ENCODE peak calls at places on chromosomes 12 and 14, in six cellular contexts. One of them, this sample, is unnamed.

GRCh38 chr12:6507102-6507998 is 13.4 kb downstream of the NCAPD2 start:
- DNase-seq in Daoy: no peak
- DNase-seq in activated T-cell treated with anti-CD3 and anti-CD28 coated beads, Interleukin-2, amount 50 U/mL, for 4 hours: no peak
- DNase-seq in NCI-H1694: no peak
- DNase-seq in AG08396: no peak
- DNase-seq in HEK293T: no peak
- DNase-seq in this sample: no peak

GRCh38 chr12:91722072-91722471 is 423.6 kb downstream of the BTG1 start:
- DNase-seq in activated T-cell treated with anti-CD3 and anti-CD28 coated beads, Interleukin-2, amount 50 U/mL, for 4 hours: peak; percentile 5
- DNase-seq in Daoy: no peak
- DNase-seq in AG08396: no peak
- DNase-seq in NCI-H1694: no peak
- DNase-seq in HEK293T: no peak
- DNase-seq in this sample: no peak

GRCh38 chr14:29216774-29217232 is 450.2 kb downstream of the FOXG1 start:
- DNase-seq in AG08396: no peak
- DNase-seq in NCI-H1694: peak; percentile 90
- DNase-seq in HEK293T: peak; percentile 7
- DNase-seq in Daoy: peak; percentile 9
- DNase-seq in activated T-cell treated with anti-CD3 and anti-CD28 coated beads, Interleukin-2, amount 50 U/mL, for 4 hours: no peak
- DNase-seq in this sample: no peak

GRCh38 chr12:6074979-6075585 is 49.4 kb downstream of the VWF start:
- DNase-seq in AG08396: no peak
- DNase-seq in activated T-cell treated with anti-CD3 and anti-CD28 coated beads, Interleukin-2, amount 50 U/mL, for 4 hours: no peak
- DNase-seq in NCI-H1694: no peak
- DNase-seq in HEK293T: no peak
- DNase-seq in Daoy: peak; percentile 65
- DNase-seq in this sample: no peak

GRCh38 chr12:104154806-104155205 is 16.8 kb upstream of the NFYB start:
- DNase-seq in NCI-H1694: no peak
- DNase-seq in AG08396: no peak
- DNase-seq in HEK293T: no peak
- DNase-seq in Daoy: no peak
- DNase-seq in activated T-cell treated with anti-CD3 and anti-CD28 coated beads, Interleukin-2, amount 50 U/mL, for 4 hours: no peak
- DNase-seq in this sample: no peak

GRCh38 chr14:53609009-53609408 is 347.6 kb downstream of the BMP4 start:
- DNase-seq in activated T-cell treated with anti-CD3 and anti-CD28 coated beads, Interleukin-2, amount 50 U/mL, for 4 hours: no peak
- DNase-seq in AG08396: no peak
- DNase-seq in NCI-H1694: no peak
- DNase-seq in Daoy: no peak
- DNase-seq in HEK293T: no peak
- DNase-seq in this sample: no peak

GRCh38 chr12:74791365-74791764 is 253.7 kb downstream of the ATXN7L3B start:
- DNase-seq in NCI-H1694: no peak
- DNase-seq in AG08396: no peak
- DNase-seq in activated T-cell treated with anti-CD3 and anti-CD28 coated beads, Interleukin-2, amount 50 U/mL, for 4 hours: no peak
- DNase-seq in HEK293T: no peak
- DNase-seq in Daoy: no peak
- DNase-seq in this sample: no peak

GRCh38 chr12:63845726-63846125 is 1.2 kb downstream of the SRGAP1 start:
- DNase-seq in HEK293T: no peak
- DNase-seq in AG08396: peak; percentile 25
- DNase-seq in activated T-cell treated with anti-CD3 and anti-CD28 coated beads, Interleukin-2, amount 50 U/mL, for 4 hours: no peak
- DNase-seq in NCI-H1694: no peak
- DNase-seq in Daoy: peak; percentile 46
- DNase-seq in this sample: no peak

GRCh38 chr12:11877869-11878780 is 192.6 kb upstream of the BCL2L14 start:
- DNase-seq in activated T-cell treated with anti-CD3 and anti-CD28 coated beads, Interleukin-2, amount 50 U/mL, for 4 hours: no peak
- DNase-seq in AG08396: peak; percentile 79
- DNase-seq in HEK293T: no peak
- DNase-seq in NCI-H1694: peak; percentile 51
- DNase-seq in Daoy: peak; percentile 66
- DNase-seq in this sample: no peak

GRCh38 chr12:112809684-112810083 is 18.1 kb downstream of the RPH3A start:
- DNase-seq in AG08396: no peak
- DNase-seq in HEK293T: no peak
- DNase-seq in activated T-cell treated with anti-CD3 and anti-CD28 coated beads, Interleukin-2, amount 50 U/mL, for 4 hours: no peak
- DNase-seq in NCI-H1694: no peak
- DNase-seq in Daoy: no peak
- DNase-seq in this sample: no peak

GRCh38 chr12:56635539-56636117 is 5.5 kb upstream of the BAZ2A start:
- DNase-seq in activated T-cell treated with anti-CD3 and anti-CD28 coated beads, Interleukin-2, amount 50 U/mL, for 4 hours: no peak
- DNase-seq in AG08396: no peak
- DNase-seq in NCI-H1694: no peak
- DNase-seq in HEK293T: no peak
- DNase-seq in Daoy: no peak
- DNase-seq in this sample: no peak

GRCh38 chr12:79830425-79830824 is 104.5 kb downstream of the PPP1R12A start:
- DNase-seq in activated T-cell treated with anti-CD3 and anti-CD28 coated beads, Interleukin-2, amount 50 U/mL, for 4 hours: no peak
- DNase-seq in Daoy: no peak
- DNase-seq in AG08396: no peak
- DNase-seq in NCI-H1694: no peak
- DNase-seq in HEK293T: no peak
- DNase-seq in this sample: no peak

GRCh38 chr12:122473543-122474323 is 27.0 kb downstream of the ZCCHC8 start:
- DNase-seq in activated T-cell treated with anti-CD3 and anti-CD28 coated beads, Interleukin-2, amount 50 U/mL, for 4 hours: peak; percentile 10
- DNase-seq in Daoy: no peak
- DNase-seq in NCI-H1694: no peak
- DNase-seq in HEK293T: no peak
- DNase-seq in AG08396: no peak
- DNase-seq in this sample: no peak

This sample was measured in suprapubic skin.